ENCODE peak calls at places on chromosome 13, in five cellular contexts. A is T-helper 1 cell, I is T-cell, G is fibroblast of the aortic adventitia, Q is cardiac fibroblast. H is an unnamed sample.

GRCh38 chr13:47976325-47976724 is 24.7 kb downstream of the SUCLA2 start:
- DNase-seq in A (no peak), I (no peak), G (peak), Q (peak), H (no peak)

GRCh38 chr13:94343243-94343585 is 136.3 kb downstream of the DCT start:
- DNase-seq in A (no peak), I (no peak), G (peak), Q (peak), H (no peak)

GRCh38 chr13:23915308-23915707 is 18.0 kb upstream of the C1QTNF9B start:
- DNase-seq in A (no peak), I (no peak), G (no peak), Q (no peak), H (no peak)

GRCh38 chr13:48009298-48009697 is 8.2 kb upstream of the SUCLA2 start:
- DNase-seq in A (no peak), I (no peak), G (peak), Q (peak), H (no peak)

GRCh38 chr13:65836066-65836465 is 1394.1 kb downstream of the PCDH9 start:
- DNase-seq in A (no peak), I (no peak), G (no peak), Q (no peak), H (no peak)

GRCh38 chr13:43529796-43530195 is 257.0 kb downstream of the ENOX1 start:
- DNase-seq in A (no peak), I (no peak), G (no peak), Q (no peak), H (no peak)

GRCh38 chr13:23667750-23668149 is 97.5 kb downstream of the TNFRSF19 start:
- DNase-seq in A (no peak), I (no peak), G (no peak), Q (no peak), H (no peak)

GRCh38 chr13:98413796-98414195 is 163.1 kb downstream of the STK24 start:
- DNase-seq in A (no peak), I (no peak), G (no peak), Q (no peak), H (no peak)

GRCh38 chr13:50309200-50309848 is 294.1 kb downstream of the KCNRG start:
- DNase-seq in A (no peak), I (no peak), G (peak), Q (no peak), H (no peak)